ENCODE peak calls at places on chromosomes 6 and 20, in six cellular contexts. Z, N, O, P, Y and W are unnamed samples.

GRCh38 chr20:20130399-20130798 is 78.1 kb downstream of the CFAP61 start:
- DNase-seq in Z (no peak), N (no peak), O (no peak), P (no peak), Y (no peak), W (no peak)

GRCh38 chr6:37314803-37315515 is 38.8 kb upstream of the RNF8 start:
- DNase-seq in Z (peak), N (no peak), O (peak), P (no peak), Y (peak), W (no peak)

GRCh38 chr20:45968081-45968671 is 3.8 kb downstream of the ZNF335 start:
- DNase-seq in Z (no peak), N (no peak), O (no peak), P (no peak), Y (no peak), W (no peak)

GRCh38 chr6:143279385-143279784 is 171.1 kb downstream of the ADAT2 start:
- DNase-seq in Z (peak), N (no peak), O (peak), P (no peak), Y (peak), W (no peak)

GRCh38 chr6:106064766-106065165 is 21.4 kb upstream of the PRDM1 start:
- DNase-seq in Z (no peak), N (no peak), O (no peak), P (no peak), Y (no peak), W (no peak)

GRCh38 chr6:132962936-132963579 is 148.7 kb downstream of the RPS12 start:
- DNase-seq in Z (peak), N (peak), O (peak), P (peak), Y (peak), W (no peak)

GRCh38 chr6:94184666-94185464 is 765.5 kb upstream of the EPHA7 start:
- DNase-seq in Z (no peak), N (no peak), O (no peak), P (no peak), Y (no peak), W (no peak)

GRCh38 chr6:158640519-158640918 is 4.0 kb downstream of the DYNLT1 start:
- DNase-seq in Z (no peak), N (no peak), O (no peak), P (no peak), Y (no peak), W (no peak)

GRCh38 chr6:1553562-1554088 is 56.1 kb upstream of the FOXC1 start:
- DNase-seq in Z (no peak), N (no peak), O (no peak), P (no peak), Y (no peak), W (no peak)

GRCh38 chr6:159693894-159694545 is 979 bp upstream of the SOD2 start:
- DNase-seq in Z (peak), N (no peak), O (no peak), P (no peak), Y (no peak), W (no peak)

GRCh38 chr6:83511901-83512681 is at the start of gene PRSS35:
- DNase-seq in Z (peak), N (peak), O (peak), P (no peak), Y (peak), W (no peak)